ENCODE peak calls at places on chromosomes 2 and 18, in four cellular contexts. H, Q, S and I are unnamed samples. For H3K36me3, the result is how much of the 10 kb centered on the place peaks cover.

GRCh38 chr18:23631746-23632145 is 31.0 kb downstream of the ANKRD29 start:
- DNase-seq in H (no peak), Q (no peak), S (no peak), I (no peak)

GRCh38 chr2:3344897-3345296 is 32.7 kb downstream of the EIPR1 start:
- DNase-seq in H (no peak), Q (no peak), S (no peak), I (no peak)

GRCh38 chr18:10530852-10531251 is 5.0 kb downstream of the NAPG start:
- DNase-seq in H (no peak), Q (no peak), S (no peak), I (no peak)

GRCh38 chr18:51897884-51898283 is 442.1 kb upstream of the DCC start:
- DNase-seq in H (peak), Q (no peak), S (no peak), I (no peak)

GRCh38 chr2:24579053-24579803 is 88.2 kb downstream of the NCOA1 start:
- DNase-seq in H (no peak), Q (no peak), S (no peak), I (no peak)

GRCh38 chr2:238528953-238529781 is 102.4 kb downstream of the ASB1 start:
- DNase-seq in H (no peak), Q (peak), S (no peak), I (no peak)

GRCh38 chr2:224909885-224910517 is 132.3 kb downstream of the DOCK10 start:
- DNase-seq in H (no peak), Q (peak), S (peak), I (peak)

GRCh38 chr2:43482974-43483373 is 112.9 kb downstream of the THADA start:
- DNase-seq in H (peak), Q (no peak), S (no peak), I (peak)

GRCh38 chr2:119710281-119710680 is 31.3 kb downstream of the TMEM177 start:
- DNase-seq in H (no peak), Q (no peak), S (no peak), I (no peak)

GRCh38 chr18:26057208-26057821 is 33.1 kb downstream of the SS18 start:
- DNase-seq in H (no peak), Q (no peak), S (no peak), I (no peak)

GRCh38 chr2:112031916-112032582 is 23.0 kb upstream of the TMEM87B start:
- DNase-seq in H (no peak), Q (no peak), S (peak), I (no peak)

GRCh38 chr18:76530846-76531245 is 35.8 kb upstream of the ZNF516 start:
- DNase-seq in H (no peak), Q (no peak), S (no peak), I (no peak)

GRCh38 chr2:131493199-131494018 is 1.2 kb upstream of the MZT2A start:
- DNase-seq in H (no peak), Q (no peak), S (no peak), I (no peak)

GRCh38 chr18:47931707-47932103 is 1.2 kb upstream of the SMAD2 start:
- DNase-seq in H (peak), Q (no peak), S (no peak), I (no peak)

GRCh38 chr18:47930844-47931706 is 616 bp upstream of the SMAD2 start:
- DNase-seq in H (peak), Q (peak), S (peak), I (peak)

GRCh38 chr18:47929681-47930085 is 776 bp downstream of the SMAD2 start:
- DNase-seq in H (no peak), Q (no peak), S (no peak), I (no peak)

GRCh38 chr18:47928466-47928865 is 2.0 kb downstream of the SMAD2 start:
- DNase-seq in H (no peak), Q (no peak), S (no peak), I (no peak)

DNA sequence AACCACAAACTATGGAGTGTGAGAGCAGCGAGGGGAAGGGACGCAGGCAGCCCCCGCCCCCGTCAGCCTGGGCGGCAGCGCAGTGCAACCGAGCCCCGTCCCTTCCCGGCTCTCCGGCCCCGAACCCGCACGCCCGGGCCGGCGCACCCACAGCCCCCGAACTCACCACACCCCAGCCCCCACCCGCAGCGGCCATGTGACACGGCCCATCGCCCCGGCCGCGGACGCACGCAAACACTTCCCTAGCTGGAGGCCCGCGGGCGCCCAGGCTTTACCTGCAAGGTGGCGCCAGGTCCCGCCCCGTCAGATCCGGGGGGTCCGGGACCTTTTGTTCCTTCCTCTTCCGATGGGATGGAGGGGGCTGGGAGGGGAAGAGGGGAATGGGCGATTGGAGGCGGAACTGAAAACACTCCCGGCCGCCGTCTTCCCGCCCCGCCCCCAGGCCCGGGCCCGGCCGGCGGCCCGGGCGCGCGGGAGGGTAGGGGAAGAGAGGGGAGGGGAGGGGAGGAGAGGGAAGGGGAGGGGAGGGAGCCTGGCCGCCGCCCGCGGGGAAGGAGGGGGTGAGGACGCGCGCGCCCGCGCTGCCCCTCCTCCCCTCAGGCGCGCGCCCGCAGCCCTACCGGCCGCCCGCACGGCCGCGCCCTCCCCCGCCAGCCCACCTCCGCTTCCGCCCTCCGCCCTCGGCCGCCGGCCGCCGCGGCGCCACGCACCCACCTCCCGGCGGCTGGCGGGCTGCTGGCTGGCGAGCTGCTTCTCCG is at the start of gene SMAD2:
- DNase-seq in H (peak), Q (no peak), S (peak), I (no peak)
- TF ChIP-seq CTCF in H (no peak), Q (no peak), S (no peak), I (no peak)

GRCh38 chr2:215397632-215398341 is 38.1 kb downstream of the FN1 start:
- DNase-seq in H (no peak), Q (no peak), S (no peak), I (no peak)
- H3K4me3 ChIP-seq in H (no peak), Q (no peak), S (no peak), I (no peak)

DNA sequence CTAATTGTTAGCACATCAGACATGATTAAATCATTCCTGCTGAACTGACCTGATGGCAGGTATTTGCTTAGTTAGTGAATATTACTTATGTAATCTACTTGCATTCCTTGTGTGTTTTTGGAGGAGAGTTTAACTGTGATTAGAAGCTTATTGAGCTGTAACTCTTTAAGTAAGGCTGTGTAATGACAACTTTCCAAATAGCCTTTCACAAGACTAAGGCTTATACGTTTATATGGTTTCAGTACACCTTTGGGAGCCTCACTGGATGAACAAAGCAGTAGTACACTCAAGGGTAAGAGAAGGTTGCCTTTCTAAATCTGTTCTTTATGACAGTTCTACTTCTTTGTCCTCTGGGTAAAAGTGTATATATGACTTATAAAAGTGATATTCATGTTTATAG is 4.3 kb downstream of the ITPRID2 start:
- DNase-seq in H (no peak), Q (no peak), S (no peak), I (no peak)
- H3K36me3 ChIP-seq in H (under half), Q (under half), S (under half), I (under half)

DNA sequence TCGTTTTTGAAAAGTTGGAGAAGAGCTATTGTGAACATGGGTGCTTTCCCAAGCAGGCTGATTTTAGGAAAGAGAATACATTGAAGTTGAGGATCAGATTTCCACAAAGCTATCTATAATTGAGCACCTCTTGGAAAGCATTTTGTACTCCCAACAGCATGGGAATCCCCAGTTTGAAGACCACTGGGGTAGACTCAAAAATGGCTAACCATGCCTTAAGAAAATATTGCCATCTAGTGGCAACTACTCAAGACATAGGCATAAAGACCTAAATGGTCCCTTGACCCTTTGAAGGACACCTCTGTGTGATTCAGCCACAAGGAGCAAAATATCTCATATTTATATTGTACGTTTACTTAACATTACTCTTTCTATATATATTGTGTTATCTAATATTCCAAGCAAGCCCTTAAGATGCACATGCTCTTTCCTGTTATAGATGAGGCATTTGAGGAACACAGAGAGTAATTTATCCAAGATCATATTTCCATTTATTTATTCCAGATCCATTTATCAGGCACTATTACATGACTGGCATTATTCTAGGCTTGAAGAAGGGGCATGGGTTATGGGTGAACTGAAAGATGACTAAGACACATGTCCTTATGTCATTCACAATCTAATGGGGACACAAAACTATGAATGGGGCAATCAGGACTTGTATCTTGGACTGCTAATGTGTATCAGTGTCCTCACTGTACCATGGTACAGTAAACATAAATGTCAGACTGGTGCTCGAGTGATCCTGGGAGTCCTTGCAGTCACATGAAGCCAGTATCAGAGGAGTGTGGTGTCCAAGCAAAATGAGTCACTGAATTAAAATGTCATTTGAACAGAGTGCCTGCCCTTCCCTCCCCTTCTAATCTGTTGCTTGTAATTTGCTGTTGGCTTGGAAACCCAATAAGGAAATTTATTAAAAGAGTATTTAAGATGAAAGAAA is 121.0 kb upstream of the XPO1 start:
- DNase-seq in H (no peak), Q (no peak), S (no peak), I (no peak)
- TF ChIP-seq CTCF in H (peak), Q (peak), S (peak), I (peak)

GRCh38 chr2:217979151-217979811 is 23.5 kb downstream of the TNS1 start:
- DNase-seq in H (no peak), Q (no peak), S (no peak), I (no peak)

GRCh38 chr2:217980036-217980435 is 22.8 kb downstream of the TNS1 start:
- DNase-seq in H (peak), Q (no peak), S (no peak), I (no peak)

GRCh38 chr2:217978536-217979150 is 24.2 kb downstream of the TNS1 start:
- DNase-seq in H (no peak), Q (no peak), S (no peak), I (no peak)

GRCh38 chr2:217976301-217976700 is 26.5 kb downstream of the TNS1 start:
- DNase-seq in H (no peak), Q (no peak), S (no peak), I (no peak)

GRCh38 chr2:217977840-217978535 is 24.8 kb downstream of the TNS1 start:
- DNase-seq in H (no peak), Q (no peak), S (no peak), I (no peak)
- H3K4me3 ChIP-seq in H (peak), Q (no peak), S (peak), I (peak)

DNA sequence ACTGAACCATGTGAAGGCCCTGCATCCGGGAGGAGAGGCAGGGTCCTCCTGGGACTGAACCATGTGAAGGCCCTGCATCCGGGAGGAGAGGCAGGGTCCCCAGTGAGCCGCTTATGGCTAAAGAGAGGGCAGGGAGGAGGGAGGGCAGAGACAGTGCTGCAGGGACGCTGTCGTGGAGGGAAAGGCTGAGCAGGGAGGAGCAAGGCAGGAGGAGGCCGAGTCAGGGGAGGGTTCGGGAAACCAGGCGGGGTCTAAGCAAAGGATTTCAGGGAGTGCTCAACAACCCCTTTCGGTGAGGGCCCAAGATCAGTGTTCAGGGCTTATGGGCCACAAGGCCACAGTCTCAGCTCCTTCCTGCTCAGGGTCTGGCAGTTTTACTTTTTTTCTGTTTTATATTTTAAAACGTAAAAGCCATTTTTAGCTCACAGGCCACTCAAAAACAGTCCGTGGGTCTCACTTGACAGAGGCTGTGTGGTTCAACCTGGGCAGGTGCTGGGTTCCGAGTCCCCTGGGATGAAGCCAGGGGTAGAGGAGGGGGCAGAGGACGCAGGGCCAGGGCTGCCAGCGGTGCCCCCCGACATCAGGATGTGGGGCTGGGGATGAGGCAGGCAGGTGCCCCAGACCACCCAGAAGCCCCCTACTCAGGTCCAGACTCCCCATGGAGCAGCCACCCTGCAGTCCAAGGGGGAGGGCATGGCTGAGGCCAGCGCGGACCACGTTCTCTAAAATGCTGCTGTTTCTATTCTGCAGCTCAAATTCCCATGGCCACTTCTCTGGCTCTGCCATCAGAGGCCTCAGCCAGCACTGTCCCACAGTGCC is 5.2 kb downstream of the TMEM18 start:
- DNase-seq in H (no peak), Q (no peak), S (no peak), I (no peak)
- H3K36me3 ChIP-seq in H (under half), Q (under half), S (half or more), I (under half)

DNA sequence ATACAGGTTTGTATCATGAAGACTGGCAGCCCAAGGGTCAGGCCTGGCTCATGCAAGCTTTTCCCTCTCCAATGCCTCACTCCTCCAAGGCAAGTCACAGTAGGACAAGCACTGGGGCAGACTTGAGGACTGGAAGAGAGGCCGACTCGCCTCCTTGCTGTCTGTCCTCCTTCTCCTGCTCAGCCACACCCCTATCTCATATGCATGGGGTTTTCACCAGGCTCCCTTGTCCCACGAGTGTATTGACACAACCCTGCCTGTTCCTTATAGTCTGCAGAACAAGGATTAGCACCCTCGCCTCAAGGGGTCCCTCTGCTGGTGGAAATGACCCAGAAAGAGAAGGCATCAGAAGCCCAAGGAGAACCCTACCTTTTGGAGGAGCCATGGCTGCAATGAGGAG is 223.7 kb downstream of the SOX11 start:
- DNase-seq in H (no peak), Q (no peak), S (no peak), I (no peak)
- TF ChIP-seq CTCF in H (no peak), Q (no peak), S (peak), I (peak)

GRCh38 chr2:241065355-241065803 is 36.7 kb downstream of the MTERF4 start:
- DNase-seq in H (no peak), Q (no peak), S (no peak), I (no peak)

GRCh38 chr2:241064802-241065354 is 37.2 kb downstream of the MTERF4 start:
- DNase-seq in H (no peak), Q (no peak), S (no peak), I (no peak)

GRCh38 chr2:241063587-241063986 is 38.5 kb downstream of the MTERF4 start:
- DNase-seq in H (no peak), Q (no peak), S (peak), I (no peak)

GRCh38 chr2:241063093-241063551 is 39.0 kb downstream of the MTERF4 start:
- DNase-seq in H (no peak), Q (no peak), S (peak), I (no peak)

GRCh38 chr2:241064008-241064801 is 37.9 kb downstream of the MTERF4 start:
- DNase-seq in H (peak), Q (no peak), S (peak), I (no peak)
- H3K4me3 ChIP-seq in H (no peak), Q (no peak), S (peak), I (no peak)

DNA sequence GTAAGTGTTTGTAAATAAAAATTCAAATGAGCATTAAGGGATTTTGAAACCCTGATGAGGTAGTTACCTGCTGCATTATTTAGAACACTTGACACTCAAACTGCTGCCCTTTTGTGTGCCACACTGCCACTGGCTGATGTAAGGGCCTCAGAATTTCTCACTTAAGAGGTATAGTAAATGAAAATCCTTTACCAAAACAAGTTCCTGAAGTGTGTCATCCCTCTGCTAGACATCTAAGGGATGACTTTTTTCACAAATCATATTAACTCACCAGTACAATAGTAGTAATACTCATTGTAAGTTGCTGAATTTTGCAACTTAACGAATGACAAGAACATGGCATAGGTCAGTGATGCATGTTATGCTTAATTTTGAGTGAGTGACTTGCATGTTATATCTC is 274.9 kb upstream of the UBE2E3 start:
- DNase-seq in H (no peak), Q (no peak), S (no peak), I (no peak)
- H3K36me3 ChIP-seq in H (under half), Q (under half), S (under half), I (under half)

DNA sequence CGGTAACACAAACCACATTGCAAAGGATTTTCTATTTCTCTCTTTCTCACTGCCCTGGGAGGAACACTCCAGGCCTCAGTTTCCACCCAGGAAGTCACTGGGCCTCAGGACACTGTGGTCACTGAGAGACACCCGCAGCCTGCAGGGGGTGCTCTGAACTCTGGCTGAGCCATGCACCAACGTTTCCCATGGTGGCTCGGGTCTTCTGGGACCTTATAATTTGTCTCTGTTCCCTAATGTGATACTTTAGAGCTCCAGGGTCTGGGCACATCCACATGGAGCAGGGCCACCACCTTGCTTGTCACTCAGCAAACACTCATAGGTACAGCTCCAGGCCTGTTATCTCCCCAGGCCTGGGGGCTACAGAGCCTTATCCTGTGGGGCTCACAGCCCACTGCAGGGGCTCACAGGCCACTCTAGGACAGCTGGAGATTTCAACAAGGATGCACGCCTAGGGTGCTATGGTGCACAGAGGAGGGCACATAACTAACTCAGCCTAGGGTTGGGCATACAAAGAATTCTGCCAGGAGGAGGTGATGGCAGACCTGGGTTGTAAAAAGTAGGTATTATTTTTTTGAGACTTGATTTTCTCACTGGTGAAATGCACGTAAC is 2.9 kb upstream of the HS1BP3 start:
- DNase-seq in H (no peak), Q (no peak), S (peak), I (no peak)
- TF ChIP-seq CTCF in H (no peak), Q (no peak), S (no peak), I (no peak)